ENCODE peak calls at places on chromosomes 7 and 10, in four cellular contexts. E is ureter; Q is stimulated activated CD4-positive, alpha-beta T cell treated with anti-CD3 and anti-CD28 coated beads, Interleukin-15, amount 100 ng/mL, for 24 hours; A is AG04449. I is an unnamed sample.

GRCh38 chr7:137032436-137032835 is 164.0 kb downstream of the CHRM2 start:
- DNase-seq in A (peak), Q (no peak), E (no peak), I (no peak)

GRCh38 chr7:34227525-34227924 is 322.2 kb downstream of the BMPER start:
- DNase-seq in A (no peak), Q (no peak), E (no peak), I (no peak)

GRCh38 chr7:67487316-67487715 is 490.7 kb downstream of the TYW1 start:
- DNase-seq in E (no peak), A (no peak), Q (no peak), I (no peak)

GRCh38 chr7:75983471-75984129 is 10.8 kb downstream of the TMEM120A start:
- DNase-seq in A (no peak), E (no peak), Q (no peak), I (no peak)

GRCh38 chr10:86579883-86580548 is 58.4 kb upstream of the WAPL start:
- DNase-seq in E (no peak), A (no peak), Q (no peak), I (no peak)

GRCh38 chr7:94095359-94096009 is 91.3 kb upstream of the BET1 start:
- DNase-seq in Q (no peak), E (no peak), A (no peak), I (no peak)

GRCh38 chr10:30057421-30057841 is 2.0 kb downstream of the JCAD start:
- DNase-seq in E (no peak), A (no peak), Q (no peak), I (no peak)

GRCh38 chr10:132011027-132011426 is 29.3 kb upstream of the BNIP3 start:
- DNase-seq in E (no peak), A (no peak), Q (no peak), I (no peak)

GRCh38 chr10:48550071-48550691 is 54.7 kb downstream of the ARHGAP22 start:
- DNase-seq in A (no peak), E (no peak), Q (no peak), I (no peak)

GRCh38 chr10:52332815-52333214 is 18.7 kb downstream of the DKK1 start:
- DNase-seq in E (no peak), Q (no peak), A (no peak), I (no peak)

GRCh38 chr10:94218496-94219183 is 144.1 kb downstream of the NOC3L start:
- DNase-seq in A (no peak), E (no peak), Q (no peak), I (no peak)

GRCh38 chr10:34941471-34942357 is 126.6 kb upstream of the PARD3 start:
- DNase-seq in Q (no peak), A (no peak), E (no peak), I (no peak)

GRCh38 chr10:10421071-10421470 is 596.6 kb upstream of the CELF2 start:
- DNase-seq in A (no peak), E (no peak), Q (peak), I (no peak)

I was measured in HS-27A.